ENCODE peak calls at places on chromosomes 4 and X, in seven cellular contexts. One of them, this sample, is unnamed.

GRCh38 chr4:177640864-177641263 is 198.6 kb upstream of the AGA start:
- DNase-seq in Panc1: no peak
- DNase-seq in GM12865: no peak
- DNase-seq in fibroblast of mammary gland: no peak
- DNase-seq in IMR-90: no peak
- DNase-seq in sigmoid colon: no peak
- DNase-seq in tibial artery: no peak
- DNase-seq in this sample: no peak

GRCh38 chr4:141569141-141569540 is 67.2 kb upstream of the IL15 start:
- DNase-seq in tibial artery: no peak
- DNase-seq in fibroblast of mammary gland: peak; percentile 20
- DNase-seq in GM12865: no peak
- DNase-seq in Panc1: no peak
- DNase-seq in IMR-90: peak; percentile 67
- DNase-seq in sigmoid colon: no peak
- DNase-seq in this sample: no peak

GRCh38 chr4:85717847-85718246 is 242.9 kb downstream of the ARHGAP24 start:
- DNase-seq in GM12865: no peak
- DNase-seq in Panc1: no peak
- DNase-seq in tibial artery: no peak
- DNase-seq in IMR-90: no peak
- DNase-seq in sigmoid colon: no peak
- DNase-seq in fibroblast of mammary gland: no peak
- DNase-seq in this sample: no peak

GRCh38 chr4:155787113-155787710 is 28.4 kb downstream of the GUCY1B1 start:
- DNase-seq in sigmoid colon: no peak
- DNase-seq in tibial artery: no peak
- DNase-seq in fibroblast of mammary gland: peak; percentile 71
- DNase-seq in GM12865: peak; percentile 79
- DNase-seq in Panc1: peak; percentile 25
- DNase-seq in IMR-90: peak; percentile 70
- DNase-seq in this sample: no peak

GRCh38 chr4:2364654-2365053 is 53.8 kb downstream of the ZFYVE28 start:
- DNase-seq in GM12865: no peak
- DNase-seq in fibroblast of mammary gland: peak; percentile 61
- DNase-seq in IMR-90: no peak
- DNase-seq in tibial artery: no peak
- DNase-seq in Panc1: no peak
- DNase-seq in sigmoid colon: peak; percentile 73
- DNase-seq in this sample: no peak

GRCh38 chrX:53374222-53374820 is 48.1 kb downstream of the SMC1A start:
- DNase-seq in sigmoid colon: no peak
- DNase-seq in Panc1: no peak
- DNase-seq in fibroblast of mammary gland: peak; percentile 59
- DNase-seq in IMR-90: peak; percentile 51
- DNase-seq in GM12865: no peak
- DNase-seq in tibial artery: no peak
- DNase-seq in this sample: no peak

GRCh38 chrX:121254336-121254735 is 206.9 kb downstream of the GLUD2 start:
- DNase-seq in GM12865: peak; percentile 2
- DNase-seq in tibial artery: no peak
- DNase-seq in Panc1: no peak
- DNase-seq in sigmoid colon: no peak
- DNase-seq in IMR-90: no peak
- DNase-seq in fibroblast of mammary gland: peak; percentile 15
- DNase-seq in this sample: no peak

GRCh38 chr4:146976145-146976544 is 30.5 kb upstream of the TTC29 start:
- DNase-seq in GM12865: no peak
- DNase-seq in sigmoid colon: no peak
- DNase-seq in IMR-90: no peak
- DNase-seq in Panc1: no peak
- DNase-seq in fibroblast of mammary gland: no peak
- DNase-seq in tibial artery: no peak
- DNase-seq in this sample: no peak

GRCh38 chr4:47238697-47239096 is 207.3 kb downstream of the GABRB1 start:
- DNase-seq in sigmoid colon: no peak
- DNase-seq in GM12865: no peak
- DNase-seq in tibial artery: no peak
- DNase-seq in Panc1: no peak
- DNase-seq in IMR-90: peak; percentile 60
- DNase-seq in fibroblast of mammary gland: no peak
- DNase-seq in this sample: no peak

GRCh38 chr4:71187399-71188196 is 151.2 kb upstream of the SLC4A4 start:
- DNase-seq in IMR-90: peak; percentile 60
- DNase-seq in Panc1: no peak
- DNase-seq in fibroblast of mammary gland: no peak
- DNase-seq in GM12865: no peak
- DNase-seq in tibial artery: peak; percentile 24
- DNase-seq in sigmoid colon: peak; percentile 68
- DNase-seq in this sample: no peak

GRCh38 chr4:75729836-75730235 is 5.5 kb downstream of the USO1 start:
- DNase-seq in GM12865: no peak
- DNase-seq in tibial artery: no peak
- DNase-seq in sigmoid colon: no peak
- DNase-seq in Panc1: no peak
- DNase-seq in IMR-90: no peak
- DNase-seq in fibroblast of mammary gland: no peak
- DNase-seq in this sample: no peak
- H3K4me3 ChIP-seq in GM12865: no peak overlapping the region
- H3K4me3 ChIP-seq in tibial artery: peak overlapping the region; percentile 13
- H3K4me3 ChIP-seq in sigmoid colon: no peak overlapping the region
- H3K4me3 ChIP-seq in Panc1: no peak overlapping the region
- H3K4me3 ChIP-seq in IMR-90: no peak overlapping the region
- H3K4me3 ChIP-seq in fibroblast of mammary gland: no peak overlapping the region
- H3K4me3 ChIP-seq in this sample: no peak overlapping the region

DNA sequence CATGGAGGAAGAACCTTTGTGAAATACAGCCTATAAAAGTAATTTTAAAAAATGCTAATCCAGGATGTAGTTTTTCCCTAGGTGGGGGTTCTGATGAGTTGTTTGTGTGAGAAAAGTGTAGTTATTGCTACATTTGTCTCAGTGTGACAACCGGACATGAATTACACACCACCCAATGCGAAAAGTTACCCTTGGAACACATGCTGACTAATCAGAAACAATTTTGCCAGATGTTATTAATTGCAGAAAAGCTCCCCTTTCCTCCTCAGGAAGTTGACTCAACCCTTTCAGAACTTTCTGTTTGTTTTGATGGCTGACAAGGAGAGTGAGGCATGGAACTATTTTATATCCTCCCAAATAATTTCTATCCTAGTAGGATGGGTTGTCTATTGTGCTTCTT is 38.1 kb upstream of the EDA2R start:
- DNase-seq in fibroblast of mammary gland: peak; percentile 93
- DNase-seq in tibial artery: no peak
- DNase-seq in sigmoid colon: no peak
- DNase-seq in GM12865: no peak
- DNase-seq in Panc1: no peak
- DNase-seq in IMR-90: peak; percentile 69
- DNase-seq in this sample: no peak
- H3K4me3 ChIP-seq in fibroblast of mammary gland: no peak overlapping the region
- H3K4me3 ChIP-seq in tibial artery: no peak overlapping the region
- H3K4me3 ChIP-seq in sigmoid colon: no peak overlapping the region
- H3K4me3 ChIP-seq in GM12865: no peak overlapping the region
- H3K4me3 ChIP-seq in Panc1: no peak overlapping the region
- H3K4me3 ChIP-seq in IMR-90: no peak overlapping the region
- H3K4me3 ChIP-seq in this sample: no peak overlapping the region

GRCh38 chr4:158810487-158811215 is 41.8 kb downstream of the FNIP2 start:
- DNase-seq in IMR-90: peak; percentile 98
- DNase-seq in Panc1: peak; percentile 61
- DNase-seq in sigmoid colon: peak; percentile 92
- DNase-seq in tibial artery: peak; percentile 88
- DNase-seq in GM12865: no peak
- DNase-seq in fibroblast of mammary gland: peak; percentile 99
- DNase-seq in this sample: no peak

GRCh38 chr4:158811216-158811540 is 42.4 kb downstream of the FNIP2 start:
- DNase-seq in tibial artery: no peak
- DNase-seq in IMR-90: no peak
- DNase-seq in GM12865: no peak
- DNase-seq in Panc1: no peak
- DNase-seq in fibroblast of mammary gland: no peak
- DNase-seq in sigmoid colon: no peak
- DNase-seq in this sample: no peak

GRCh38 chr4:158808399-158808798 is 39.6 kb downstream of the FNIP2 start:
- DNase-seq in IMR-90: no peak
- DNase-seq in fibroblast of mammary gland: no peak
- DNase-seq in GM12865: no peak
- DNase-seq in tibial artery: no peak
- DNase-seq in sigmoid colon: no peak
- DNase-seq in Panc1: no peak
- DNase-seq in this sample: no peak

GRCh38 chr4:158811704-158812103 is 42.9 kb downstream of the FNIP2 start:
- DNase-seq in IMR-90: no peak
- DNase-seq in sigmoid colon: no peak
- DNase-seq in Panc1: no peak
- DNase-seq in fibroblast of mammary gland: no peak
- DNase-seq in tibial artery: peak; percentile 50
- DNase-seq in GM12865: no peak
- DNase-seq in this sample: no peak

GRCh38 chr4:158809611-158810486 is 41.0 kb downstream of the FNIP2 start:
- DNase-seq in Panc1: peak; percentile 50
- DNase-seq in GM12865: peak; percentile 63
- DNase-seq in tibial artery: peak; percentile 51
- DNase-seq in IMR-90: peak; percentile 90
- DNase-seq in sigmoid colon: no peak
- DNase-seq in fibroblast of mammary gland: peak; percentile 87
- DNase-seq in this sample: no peak
- H3K4me3 ChIP-seq in Panc1: no peak overlapping the region
- H3K4me3 ChIP-seq in GM12865: no peak overlapping the region
- H3K4me3 ChIP-seq in tibial artery: no peak overlapping the region
- H3K4me3 ChIP-seq in IMR-90: peak overlapping the region; percentile 33
- H3K4me3 ChIP-seq in sigmoid colon: no peak overlapping the region
- H3K4me3 ChIP-seq in fibroblast of mammary gland: no peak overlapping the region
- H3K4me3 ChIP-seq in this sample: peak overlapping the region; percentile 15

GRCh38 chr4:26838055-26838842 is 22.4 kb upstream of the STIM2 start:
- DNase-seq in Panc1: no peak
- DNase-seq in GM12865: no peak
- DNase-seq in tibial artery: no peak
- DNase-seq in fibroblast of mammary gland: no peak
- DNase-seq in sigmoid colon: no peak
- DNase-seq in IMR-90: no peak
- DNase-seq in this sample: no peak
- H3K4me3 ChIP-seq in Panc1: no peak overlapping the region
- H3K4me3 ChIP-seq in GM12865: no peak overlapping the region
- H3K4me3 ChIP-seq in tibial artery: no peak overlapping the region
- H3K4me3 ChIP-seq in fibroblast of mammary gland: no peak overlapping the region
- H3K4me3 ChIP-seq in sigmoid colon: no peak overlapping the region
- H3K4me3 ChIP-seq in IMR-90: no peak overlapping the region
- H3K4me3 ChIP-seq in this sample: no peak overlapping the region

GRCh38 chr4:103074598-103075434 is 1.7 kb downstream of the SLC9B2 start:
- DNase-seq in GM12865: peak; percentile 26
- DNase-seq in tibial artery: no peak
- DNase-seq in sigmoid colon: no peak
- DNase-seq in IMR-90: peak; percentile 52
- DNase-seq in Panc1: no peak
- DNase-seq in fibroblast of mammary gland: peak; percentile 62
- DNase-seq in this sample: no peak
- H3K4me3 ChIP-seq in GM12865: peak overlapping the region; percentile 95
- H3K4me3 ChIP-seq in tibial artery: peak overlapping the region; percentile 69
- H3K4me3 ChIP-seq in sigmoid colon: peak overlapping the region; percentile 84
- H3K4me3 ChIP-seq in IMR-90: no peak overlapping the region
- H3K4me3 ChIP-seq in Panc1: peak overlapping the region; percentile 74
- H3K4me3 ChIP-seq in fibroblast of mammary gland: peak overlapping the region; percentile 81
- H3K4me3 ChIP-seq in this sample: no peak overlapping the region

GRCh38 chr4:81469774-81470455 is 1.8 kb downstream of the RASGEF1B start:
- DNase-seq in IMR-90: no peak
- DNase-seq in fibroblast of mammary gland: no peak
- DNase-seq in Panc1: no peak
- DNase-seq in sigmoid colon: no peak
- DNase-seq in tibial artery: no peak
- DNase-seq in GM12865: no peak
- DNase-seq in this sample: no peak

GRCh38 chr4:81470456-81471327 is 1.0 kb downstream of the RASGEF1B start:
- DNase-seq in IMR-90: no peak
- DNase-seq in tibial artery: peak; percentile 73
- DNase-seq in GM12865: no peak
- DNase-seq in fibroblast of mammary gland: no peak
- DNase-seq in sigmoid colon: peak; percentile 79
- DNase-seq in Panc1: no peak
- DNase-seq in this sample: peak; percentile 5

GRCh38 chr4:81473086-81473396 is 1.3 kb upstream of the RASGEF1B start:
- DNase-seq in sigmoid colon: no peak
- DNase-seq in Panc1: no peak
- DNase-seq in GM12865: no peak
- DNase-seq in fibroblast of mammary gland: no peak
- DNase-seq in tibial artery: no peak
- DNase-seq in IMR-90: no peak
- DNase-seq in this sample: no peak

GRCh38 chr4:81471361-81472248 is at the start of gene RASGEF1B:
- DNase-seq in GM12865: peak; percentile 83
- DNase-seq in fibroblast of mammary gland: peak; percentile 57
- DNase-seq in IMR-90: peak; percentile 62
- DNase-seq in sigmoid colon: peak; percentile 93
- DNase-seq in Panc1: no peak
- DNase-seq in tibial artery: peak; percentile 85
- DNase-seq in this sample: peak; percentile 65

GRCh38 chr4:81472249-81473085 is 760 bp upstream of the RASGEF1B start:
- DNase-seq in GM12865: peak; percentile 58
- DNase-seq in Panc1: no peak
- DNase-seq in IMR-90: no peak
- DNase-seq in tibial artery: peak; percentile 43
- DNase-seq in fibroblast of mammary gland: peak; percentile 32
- DNase-seq in sigmoid colon: peak; percentile 67
- DNase-seq in this sample: peak; percentile 59
- H3K4me3 ChIP-seq in GM12865: peak overlapping the region; percentile 45
- H3K4me3 ChIP-seq in Panc1: peak overlapping the region; percentile 50
- H3K4me3 ChIP-seq in IMR-90: peak overlapping the region; percentile 77
- H3K4me3 ChIP-seq in tibial artery: peak overlapping the region; percentile 86
- H3K4me3 ChIP-seq in fibroblast of mammary gland: peak overlapping the region; percentile 24
- H3K4me3 ChIP-seq in sigmoid colon: peak overlapping the region; percentile 65
- H3K4me3 ChIP-seq in this sample: peak overlapping the region; percentile 81

DNA sequence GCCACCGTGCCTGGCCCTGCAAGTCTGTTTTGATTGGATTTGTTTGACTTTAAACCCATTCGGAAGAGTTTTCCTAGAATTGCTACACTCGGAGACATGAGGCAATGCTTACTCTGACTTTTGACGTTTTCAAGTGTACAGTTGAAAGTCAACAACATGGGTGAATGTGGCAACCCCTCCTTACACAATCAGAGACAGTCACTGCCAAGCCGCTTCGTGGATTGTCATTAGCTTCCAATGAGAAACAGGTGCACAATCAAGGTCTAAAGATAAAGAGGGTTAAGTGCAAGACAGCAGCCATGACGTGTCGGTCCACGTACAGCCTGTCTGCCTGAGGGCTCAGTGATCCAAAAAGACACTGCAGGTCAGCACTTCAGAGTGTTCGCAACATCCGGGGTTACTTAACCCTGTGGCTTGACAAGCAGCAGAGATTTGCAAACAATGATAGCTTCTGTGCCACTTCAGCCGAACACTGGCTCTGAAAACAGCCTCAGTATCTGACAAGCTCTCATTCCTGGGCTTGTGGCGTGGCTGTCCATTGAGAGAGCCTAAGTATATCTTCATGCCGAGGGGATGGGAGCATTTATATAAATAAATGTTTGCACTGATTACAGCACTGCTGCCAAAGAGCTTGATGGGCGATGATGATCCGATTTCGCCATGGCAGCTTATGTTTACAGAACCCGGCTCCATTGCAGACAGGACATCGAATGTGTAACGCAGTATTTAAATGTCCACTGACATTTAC is 180.0 kb downstream of the DHRSX start:
- DNase-seq in fibroblast of mammary gland: peak; percentile 47
- DNase-seq in Panc1: no peak
- DNase-seq in IMR-90: peak; percentile 77
- DNase-seq in sigmoid colon: no peak
- DNase-seq in GM12865: no peak
- DNase-seq in tibial artery: no peak
- DNase-seq in this sample: no peak
- H3K4me3 ChIP-seq in fibroblast of mammary gland: no peak overlapping the region
- H3K4me3 ChIP-seq in Panc1: no peak overlapping the region
- H3K4me3 ChIP-seq in IMR-90: no peak overlapping the region
- H3K4me3 ChIP-seq in sigmoid colon: no peak overlapping the region
- H3K4me3 ChIP-seq in GM12865: no peak overlapping the region
- H3K4me3 ChIP-seq in tibial artery: no peak overlapping the region
- H3K4me3 ChIP-seq in this sample: no peak overlapping the region

This sample was measured in esophagus squamous epithelium.